ENCODE peak calls at places on chromosomes 3 and 15, in five cellular contexts. W is mammary epithelial cell, P is cardiac fibroblast, U is AG10803, J is endothelial cell. Z is an unnamed sample.
A peak's percentile ranks its signal among the peaks of the same experiment; 100 is the strongest.

GRCh38 chr15:57591237-57591821 is 375 bp upstream of the MYZAP start:
- DNase-seq in J (no peak), U (no peak), W (no peak), P (no peak), Z (no peak)

GRCh38 chr3:144142151-144142855 is 170.7 kb downstream of the DIPK2A start:
- DNase-seq in U (peak; percentile 1), J (no peak), W (peak; percentile 7), P (peak; percentile 66), Z (no peak)

GRCh38 chr3:33364531-33365128 is 75.6 kb downstream of the UBP1 start:
- DNase-seq in W (no peak), J (no peak), U (peak; percentile 29), P (peak; percentile 53), Z (no peak)

GRCh38 chr15:75775296-75776074 is 62.8 kb upstream of the CSPG4 start:
- DNase-seq in J (no peak), U (no peak), W (no peak), P (no peak), Z (peak; percentile 30)

GRCh38 chr3:57006949-57007419 is 53.5 kb upstream of the SPATA12 start:
- DNase-seq in P (peak; percentile 37), J (peak; percentile 30), W (peak; percentile 95), U (peak; percentile 72), Z (peak; percentile 74)

GRCh38 chr3:111547645-111548044 is 5.6 kb downstream of the CD96 start:
- DNase-seq in J (no peak), U (no peak), P (no peak), W (no peak), Z (no peak)

GRCh38 chr3:6354653-6355052 is 506.3 kb upstream of the GRM7 start:
- DNase-seq in P (no peak), W (no peak), J (no peak), U (no peak), Z (no peak)

GRCh38 chr3:59127071-59127470 is 77.2 kb upstream of the CFAP20DC start:
- DNase-seq in U (peak; percentile 78), J (no peak), W (peak; percentile 82), P (peak; percentile 60), Z (peak; percentile 56)

GRCh38 chr15:28915935-28916334 is 30.2 kb downstream of the APBA2 start:
- DNase-seq in P (no peak), U (no peak), J (no peak), W (no peak), Z (no peak)

GRCh38 chr3:43345246-43345645 is 58.9 kb downstream of the SNRK start:
- DNase-seq in W (no peak), J (no peak), U (no peak), P (no peak), Z (no peak)

GRCh38 chr15:50939911-50940310 is 31.4 kb downstream of the AP4E1 start:
- DNase-seq in U (no peak), P (peak; percentile 67), J (no peak), W (peak; percentile 4), Z (no peak)

GRCh38 chr3:104460477-104461406 is 906.0 kb upstream of the ALCAM start:
- DNase-seq in J (no peak), W (peak; percentile 10), U (peak; percentile 83), P (peak; percentile 51), Z (peak; percentile 20)

GRCh38 chr3:62622553-62623174 is 249.3 kb upstream of the FEZF2 start:
- DNase-seq in W (peak; percentile 40), P (peak; percentile 81), J (peak; percentile 19), U (peak; percentile 61), Z (peak; percentile 68)

GRCh38 chr15:66943456-66944095 is 121.8 kb upstream of the SMAD3 start:
- DNase-seq in W (no peak), P (no peak), U (no peak), J (no peak), Z (no peak)

GRCh38 chr3:43094851-43095250 is 11.0 kb downstream of the POMGNT2 start:
- DNase-seq in J (no peak), P (no peak), W (no peak), U (no peak), Z (no peak)

GRCh38 chr3:141767062-141767461 is 3.9 kb downstream of the GRK7 start:
- DNase-seq in W (no peak), U (no peak), J (no peak), P (no peak), Z (no peak)

DNA sequence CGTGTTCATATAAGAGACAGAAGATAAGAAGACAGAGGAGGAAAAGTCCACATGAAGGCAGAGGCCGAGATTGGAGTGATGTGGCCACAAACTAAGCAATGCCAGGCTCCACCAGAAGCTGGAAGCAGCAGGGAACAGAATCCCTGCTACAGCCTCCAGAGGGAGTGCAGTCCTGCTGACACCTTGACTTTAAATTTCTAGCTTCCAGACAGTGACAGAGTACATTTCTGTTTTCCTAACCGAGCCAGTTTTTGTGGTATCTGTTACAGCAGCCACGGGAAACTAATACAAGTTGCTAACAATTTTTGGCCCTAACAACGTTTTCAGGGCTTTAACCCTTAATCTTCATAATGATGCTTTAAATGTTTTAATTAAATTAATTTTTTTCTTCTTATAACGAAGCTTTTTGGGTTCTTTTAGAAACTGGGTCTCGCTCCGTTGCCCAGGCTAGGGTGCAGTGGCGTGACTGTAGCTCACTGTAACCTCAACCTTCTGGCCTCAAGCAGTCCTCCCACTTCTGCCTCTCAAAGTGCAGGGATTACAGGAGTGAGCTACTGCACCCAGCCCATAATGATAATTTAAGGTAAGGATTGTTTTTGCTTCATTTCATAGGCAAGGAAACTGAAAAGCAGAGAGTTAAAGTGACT is 202.3 kb upstream of the PROK2 start:
- DNase-seq in J (peak; percentile 26), U (no peak), W (no peak), P (peak; percentile 49), Z (peak; percentile 39)
- TF ChIP-seq CTCF in J (peak; percentile 24), U (peak; percentile 48), W (peak; percentile 45), P (peak; percentile 54), Z (peak; percentile 19)

GRCh38 chr3:45055032-45055410 is 28.9 kb downstream of the CLEC3B start:
- DNase-seq in J (no peak), W (peak; percentile 49), U (peak; percentile 89), P (peak; percentile 85), Z (peak; percentile 79)

GRCh38 chr3:45056608-45057301 is 30.7 kb downstream of the CLEC3B start:
- DNase-seq in U (no peak), P (no peak), W (no peak), J (no peak), Z (peak; percentile 36)

GRCh38 chr3:45057557-45057956 is 31.5 kb downstream of the CLEC3B start:
- DNase-seq in W (no peak), P (no peak), U (no peak), J (no peak), Z (no peak)

GRCh38 chr3:45054196-45054857 is 28.2 kb downstream of the CLEC3B start:
- DNase-seq in J (no peak), U (peak; percentile 98), P (peak; percentile 88), W (no peak), Z (peak; percentile 96)

GRCh38 chr3:45055411-45056143 is 29.5 kb downstream of the CLEC3B start:
- DNase-seq in J (peak; percentile 32), P (peak; percentile 77), U (peak; percentile 83), W (no peak), Z (peak; percentile 51)
- TF ChIP-seq CTCF in J (peak; percentile 20), P (no peak), U (peak; percentile 15), W (peak; percentile 31), Z (peak; percentile 11)

GRCh38 chr3:52851348-52851747 is 16.5 kb upstream of the MUSTN1 start:
- DNase-seq in W (peak; percentile 12), P (peak; percentile 31), U (peak; percentile 56), J (peak; percentile 59), Z (peak; percentile 61)
- TF ChIP-seq CTCF in W (peak; percentile 64), P (peak; percentile 41), U (peak; percentile 70), J (peak; percentile 26), Z (peak; percentile 66)

GRCh38 chr3:4351164-4351855 is 48.1 kb downstream of the SETMAR start:
- DNase-seq in J (no peak), U (peak; percentile 6), P (peak; percentile 68), W (no peak), Z (no peak)
- TF ChIP-seq CTCF in J (peak; percentile 43), U (no peak), P (no peak), W (no peak), Z (no peak)

GRCh38 chr3:21484323-21485154 is 266.5 kb downstream of the ZNF385D start:
- DNase-seq in J (peak; percentile 80), U (peak; percentile 80), P (peak; percentile 89), W (peak; percentile 50), Z (peak; percentile 85)
- TF ChIP-seq CTCF in J (peak; percentile 51), U (peak; percentile 87), P (peak; percentile 84), W (peak; percentile 88), Z (peak; percentile 68)

GRCh38 chr3:17539436-17539835 is 203.0 kb downstream of the TBC1D5 start:
- DNase-seq in W (no peak), J (no peak), P (no peak), U (no peak), Z (no peak)

GRCh38 chr3:17546500-17546899 is 195.9 kb downstream of the TBC1D5 start:
- DNase-seq in U (no peak), W (no peak), P (no peak), J (no peak), Z (no peak)

GRCh38 chr3:17550624-17551023 is 191.8 kb downstream of the TBC1D5 start:
- DNase-seq in W (no peak), U (no peak), J (no peak), P (no peak), Z (no peak)

GRCh38 chr3:17544632-17545031 is 197.8 kb downstream of the TBC1D5 start:
- DNase-seq in P (peak; percentile 19), W (no peak), J (no peak), U (peak; percentile 15), Z (no peak)
- TF ChIP-seq CTCF in P (peak; percentile 38), W (peak; percentile 25), J (no peak), U (peak; percentile 48), Z (no peak)

Z was measured in MCF 10A.